ENCODE peak calls at places on chromosome X, in seven cellular contexts. One of them, this sample, is unnamed.

GRCh38 chrX:132809581-132809980 is 148.8 kb downstream of the HS6ST2 start:
- DNase-seq in cardiac fibroblast: no peak
- DNase-seq in nephron progenitor cell: no peak
- DNase-seq in GM10248: no peak
- DNase-seq in KG1: no peak
- DNase-seq in RWPE1: no peak
- DNase-seq in activated naive CD4-positive, alpha-beta T cell treated with anti-CD3 and anti-CD28 coated beads, Interleukin-2, amount 10 ng/mL, durations not matched to agents 7 days and 5 days: no peak
- DNase-seq in this sample: no peak

GRCh38 chrX:37701588-37701987 is 16.0 kb downstream of the XK start:
- DNase-seq in cardiac fibroblast: no peak
- DNase-seq in KG1: no peak
- DNase-seq in RWPE1: no peak
- DNase-seq in nephron progenitor cell: peak
- DNase-seq in GM10248: no peak
- DNase-seq in activated naive CD4-positive, alpha-beta T cell treated with anti-CD3 and anti-CD28 coated beads, Interleukin-2, amount 10 ng/mL, durations not matched to agents 7 days and 5 days: no peak
- DNase-seq in this sample: no peak

GRCh38 chrX:134683351-134683750 is 25.1 kb upstream of the PLAC1 start:
- DNase-seq in cardiac fibroblast: no peak
- DNase-seq in activated naive CD4-positive, alpha-beta T cell treated with anti-CD3 and anti-CD28 coated beads, Interleukin-2, amount 10 ng/mL, durations not matched to agents 7 days and 5 days: no peak
- DNase-seq in nephron progenitor cell: no peak
- DNase-seq in RWPE1: no peak
- DNase-seq in KG1: no peak
- DNase-seq in GM10248: no peak
- DNase-seq in this sample: no peak

GRCh38 chrX:46912673-46913491 is 661 bp downstream of the JADE3 start:
- DNase-seq in KG1: peak
- DNase-seq in GM10248: peak
- DNase-seq in nephron progenitor cell: peak
- DNase-seq in activated naive CD4-positive, alpha-beta T cell treated with anti-CD3 and anti-CD28 coated beads, Interleukin-2, amount 10 ng/mL, durations not matched to agents 7 days and 5 days: peak
- DNase-seq in RWPE1: no peak
- DNase-seq in cardiac fibroblast: peak
- DNase-seq in this sample: no peak

GRCh38 chrX:23493941-23494374 is 159.3 kb downstream of the PTCHD1 start:
- DNase-seq in activated naive CD4-positive, alpha-beta T cell treated with anti-CD3 and anti-CD28 coated beads, Interleukin-2, amount 10 ng/mL, durations not matched to agents 7 days and 5 days: no peak
- DNase-seq in nephron progenitor cell: no peak
- DNase-seq in KG1: peak
- DNase-seq in RWPE1: peak
- DNase-seq in GM10248: no peak
- DNase-seq in cardiac fibroblast: no peak
- DNase-seq in this sample: peak

GRCh38 chrX:134658421-134658896 is at the start of gene PLAC1:
- DNase-seq in GM10248: no peak
- DNase-seq in nephron progenitor cell: no peak
- DNase-seq in activated naive CD4-positive, alpha-beta T cell treated with anti-CD3 and anti-CD28 coated beads, Interleukin-2, amount 10 ng/mL, durations not matched to agents 7 days and 5 days: no peak
- DNase-seq in RWPE1: no peak
- DNase-seq in cardiac fibroblast: no peak
- DNase-seq in KG1: no peak
- DNase-seq in this sample: no peak

GRCh38 chrX:101676571-101676970 is 16.9 kb upstream of the ARMCX2 start:
- DNase-seq in nephron progenitor cell: no peak
- DNase-seq in RWPE1: no peak
- DNase-seq in KG1: no peak
- DNase-seq in cardiac fibroblast: no peak
- DNase-seq in GM10248: no peak
- DNase-seq in activated naive CD4-positive, alpha-beta T cell treated with anti-CD3 and anti-CD28 coated beads, Interleukin-2, amount 10 ng/mL, durations not matched to agents 7 days and 5 days: no peak
- DNase-seq in this sample: no peak

GRCh38 chrX:39450578-39450977 is 647.2 kb downstream of the BCOR start:
- DNase-seq in GM10248: no peak
- DNase-seq in cardiac fibroblast: no peak
- DNase-seq in nephron progenitor cell: peak
- DNase-seq in KG1: no peak
- DNase-seq in activated naive CD4-positive, alpha-beta T cell treated with anti-CD3 and anti-CD28 coated beads, Interleukin-2, amount 10 ng/mL, durations not matched to agents 7 days and 5 days: peak
- DNase-seq in RWPE1: no peak
- DNase-seq in this sample: no peak

GRCh38 chrX:64894454-64895038 is 81.7 kb downstream of the ZC4H2 start:
- DNase-seq in cardiac fibroblast: peak
- DNase-seq in activated naive CD4-positive, alpha-beta T cell treated with anti-CD3 and anti-CD28 coated beads, Interleukin-2, amount 10 ng/mL, durations not matched to agents 7 days and 5 days: peak
- DNase-seq in KG1: peak
- DNase-seq in GM10248: peak
- DNase-seq in RWPE1: no peak
- DNase-seq in nephron progenitor cell: peak
- DNase-seq in this sample: no peak

GRCh38 chrX:16699389-16699788 is 13.1 kb downstream of the CTPS2 start:
- DNase-seq in nephron progenitor cell: no peak
- DNase-seq in cardiac fibroblast: no peak
- DNase-seq in GM10248: no peak
- DNase-seq in activated naive CD4-positive, alpha-beta T cell treated with anti-CD3 and anti-CD28 coated beads, Interleukin-2, amount 10 ng/mL, durations not matched to agents 7 days and 5 days: no peak
- DNase-seq in RWPE1: no peak
- DNase-seq in KG1: no peak
- DNase-seq in this sample: no peak

GRCh38 chrX:373641-374471 is 12.9 kb downstream of the PPP2R3B start:
- DNase-seq in KG1: no peak
- DNase-seq in GM10248: no peak
- DNase-seq in cardiac fibroblast: peak
- DNase-seq in RWPE1: peak
- DNase-seq in activated naive CD4-positive, alpha-beta T cell treated with anti-CD3 and anti-CD28 coated beads, Interleukin-2, amount 10 ng/mL, durations not matched to agents 7 days and 5 days: peak
- DNase-seq in nephron progenitor cell: peak
- DNase-seq in this sample: no peak

GRCh38 chrX:96436105-96436504 is 248.5 kb upstream of the DIAPH2 start:
- DNase-seq in RWPE1: no peak
- DNase-seq in GM10248: no peak
- DNase-seq in nephron progenitor cell: no peak
- DNase-seq in cardiac fibroblast: peak
- DNase-seq in activated naive CD4-positive, alpha-beta T cell treated with anti-CD3 and anti-CD28 coated beads, Interleukin-2, amount 10 ng/mL, durations not matched to agents 7 days and 5 days: no peak
- DNase-seq in KG1: no peak
- DNase-seq in this sample: no peak

GRCh38 chrX:3697220-3697684 is 16.2 kb downstream of the PRKX start:
- DNase-seq in KG1: no peak
- DNase-seq in activated naive CD4-positive, alpha-beta T cell treated with anti-CD3 and anti-CD28 coated beads, Interleukin-2, amount 10 ng/mL, durations not matched to agents 7 days and 5 days: no peak
- DNase-seq in cardiac fibroblast: no peak
- DNase-seq in nephron progenitor cell: no peak
- DNase-seq in RWPE1: no peak
- DNase-seq in GM10248: no peak
- DNase-seq in this sample: no peak

GRCh38 chrX:153953342-153953830 is 8.9 kb upstream of the RENBP start:
- DNase-seq in nephron progenitor cell: peak
- DNase-seq in RWPE1: peak
- DNase-seq in GM10248: peak
- DNase-seq in cardiac fibroblast: peak
- DNase-seq in activated naive CD4-positive, alpha-beta T cell treated with anti-CD3 and anti-CD28 coated beads, Interleukin-2, amount 10 ng/mL, durations not matched to agents 7 days and 5 days: peak
- DNase-seq in KG1: no peak
- DNase-seq in this sample: no peak

GRCh38 chrX:110284159-110284558 is 33.7 kb downstream of the AMMECR1 start:
- DNase-seq in RWPE1: peak
- DNase-seq in KG1: no peak
- DNase-seq in GM10248: no peak
- DNase-seq in nephron progenitor cell: no peak
- DNase-seq in cardiac fibroblast: peak
- DNase-seq in activated naive CD4-positive, alpha-beta T cell treated with anti-CD3 and anti-CD28 coated beads, Interleukin-2, amount 10 ng/mL, durations not matched to agents 7 days and 5 days: no peak
- DNase-seq in this sample: no peak

GRCh38 chrX:151754042-151754419 is 19.5 kb downstream of the CNGA2 start:
- DNase-seq in GM10248: no peak
- DNase-seq in KG1: no peak
- DNase-seq in nephron progenitor cell: no peak
- DNase-seq in activated naive CD4-positive, alpha-beta T cell treated with anti-CD3 and anti-CD28 coated beads, Interleukin-2, amount 10 ng/mL, durations not matched to agents 7 days and 5 days: no peak
- DNase-seq in cardiac fibroblast: peak
- DNase-seq in RWPE1: peak
- DNase-seq in this sample: no peak

GRCh38 chrX:15214614-15215013 is 55.3 kb downstream of the ASB9 start:
- DNase-seq in KG1: no peak
- DNase-seq in nephron progenitor cell: no peak
- DNase-seq in GM10248: no peak
- DNase-seq in cardiac fibroblast: no peak
- DNase-seq in RWPE1: no peak
- DNase-seq in activated naive CD4-positive, alpha-beta T cell treated with anti-CD3 and anti-CD28 coated beads, Interleukin-2, amount 10 ng/mL, durations not matched to agents 7 days and 5 days: no peak
- DNase-seq in this sample: no peak

GRCh38 chrX:153924149-153924861 is 1.8 kb downstream of the ARHGAP4 start:
- DNase-seq in cardiac fibroblast: peak
- DNase-seq in nephron progenitor cell: no peak
- DNase-seq in activated naive CD4-positive, alpha-beta T cell treated with anti-CD3 and anti-CD28 coated beads, Interleukin-2, amount 10 ng/mL, durations not matched to agents 7 days and 5 days: peak
- DNase-seq in KG1: no peak
- DNase-seq in GM10248: no peak
- DNase-seq in RWPE1: no peak
- DNase-seq in this sample: peak

GRCh38 chrX:68429216-68429615 is 4.1 kb downstream of the OPHN1 start:
- DNase-seq in nephron progenitor cell: no peak
- DNase-seq in RWPE1: no peak
- DNase-seq in activated naive CD4-positive, alpha-beta T cell treated with anti-CD3 and anti-CD28 coated beads, Interleukin-2, amount 10 ng/mL, durations not matched to agents 7 days and 5 days: no peak
- DNase-seq in GM10248: no peak
- DNase-seq in KG1: no peak
- DNase-seq in cardiac fibroblast: no peak
- DNase-seq in this sample: no peak

GRCh38 chrX:10597871-10598270 is 22.5 kb downstream of the MID1 start:
- DNase-seq in nephron progenitor cell: no peak
- DNase-seq in GM10248: peak
- DNase-seq in cardiac fibroblast: no peak
- DNase-seq in RWPE1: no peak
- DNase-seq in KG1: no peak
- DNase-seq in activated naive CD4-positive, alpha-beta T cell treated with anti-CD3 and anti-CD28 coated beads, Interleukin-2, amount 10 ng/mL, durations not matched to agents 7 days and 5 days: no peak
- DNase-seq in this sample: no peak

GRCh38 chrX:110180928-110181310 is 137.0 kb downstream of the AMMECR1 start:
- DNase-seq in RWPE1: no peak
- DNase-seq in KG1: no peak
- DNase-seq in cardiac fibroblast: no peak
- DNase-seq in GM10248: no peak
- DNase-seq in nephron progenitor cell: no peak
- DNase-seq in activated naive CD4-positive, alpha-beta T cell treated with anti-CD3 and anti-CD28 coated beads, Interleukin-2, amount 10 ng/mL, durations not matched to agents 7 days and 5 days: no peak
- DNase-seq in this sample: no peak

GRCh38 chrX:48741834-48742233 is 19.7 kb upstream of the GLOD5 start:
- DNase-seq in activated naive CD4-positive, alpha-beta T cell treated with anti-CD3 and anti-CD28 coated beads, Interleukin-2, amount 10 ng/mL, durations not matched to agents 7 days and 5 days: no peak
- DNase-seq in KG1: no peak
- DNase-seq in RWPE1: no peak
- DNase-seq in nephron progenitor cell: no peak
- DNase-seq in cardiac fibroblast: no peak
- DNase-seq in GM10248: no peak
- DNase-seq in this sample: no peak

GRCh38 chrX:12563121-12563520 is 228.1 kb upstream of the PRPS2 start:
- DNase-seq in cardiac fibroblast: peak
- DNase-seq in GM10248: no peak
- DNase-seq in KG1: no peak
- DNase-seq in nephron progenitor cell: no peak
- DNase-seq in RWPE1: no peak
- DNase-seq in activated naive CD4-positive, alpha-beta T cell treated with anti-CD3 and anti-CD28 coated beads, Interleukin-2, amount 10 ng/mL, durations not matched to agents 7 days and 5 days: no peak
- DNase-seq in this sample: no peak

GRCh38 chrX:143664302-143664701 is 28.4 kb upstream of the SLITRK4 start:
- DNase-seq in cardiac fibroblast: peak
- DNase-seq in KG1: no peak
- DNase-seq in RWPE1: no peak
- DNase-seq in activated naive CD4-positive, alpha-beta T cell treated with anti-CD3 and anti-CD28 coated beads, Interleukin-2, amount 10 ng/mL, durations not matched to agents 7 days and 5 days: no peak
- DNase-seq in nephron progenitor cell: no peak
- DNase-seq in GM10248: no peak
- DNase-seq in this sample: no peak

GRCh38 chrX:11298600-11298999 is 5.4 kb downstream of the AMELX start:
- DNase-seq in GM10248: no peak
- DNase-seq in RWPE1: no peak
- DNase-seq in activated naive CD4-positive, alpha-beta T cell treated with anti-CD3 and anti-CD28 coated beads, Interleukin-2, amount 10 ng/mL, durations not matched to agents 7 days and 5 days: no peak
- DNase-seq in nephron progenitor cell: no peak
- DNase-seq in cardiac fibroblast: no peak
- DNase-seq in KG1: no peak
- DNase-seq in this sample: no peak